ENCODE peak calls at places on chromosome 21, in ten cellular contexts. One of them, this sample, is unnamed. For H3K4me1, the result is how much of the 10 kb centered on the place peaks cover.

GRCh38 chr21:25887646-25888321 is 153.0 kb downstream of the GABPA start:
- DNase-seq in spleen: no peak
- DNase-seq in K562: no peak
- DNase-seq in GM23338: no peak
- DNase-seq in H1: no peak
- DNase-seq in sigmoid colon: no peak
- DNase-seq in Panc1: no peak
- DNase-seq in stomach: no peak
- DNase-seq in HCT116: no peak
- DNase-seq in prostate gland: no peak
- DNase-seq in this sample: no peak

GRCh38 chr21:9837946-9838801 is 683.2 kb upstream of the TPTE start:
- DNase-seq in HCT116: no peak
- DNase-seq in Panc1: no peak
- DNase-seq in spleen: peak
- DNase-seq in prostate gland: no peak
- DNase-seq in H1: no peak
- DNase-seq in stomach: no peak
- DNase-seq in GM23338: no peak
- DNase-seq in sigmoid colon: peak
- DNase-seq in K562: peak
- DNase-seq in this sample: no peak

GRCh38 chr21:30391615-30392014 is 4.2 kb upstream of the KRTAP13-1 start:
- DNase-seq in H1: no peak
- DNase-seq in Panc1: no peak
- DNase-seq in K562: no peak
- DNase-seq in prostate gland: no peak
- DNase-seq in GM23338: no peak
- DNase-seq in stomach: no peak
- DNase-seq in sigmoid colon: no peak
- DNase-seq in HCT116: no peak
- DNase-seq in spleen: no peak
- DNase-seq in this sample: no peak

GRCh38 chr21:44872568-44873355 is 728 bp downstream of the PTTG1IP start:
- DNase-seq in stomach: peak
- DNase-seq in HCT116: no peak
- DNase-seq in spleen: peak
- DNase-seq in Panc1: no peak
- DNase-seq in GM23338: peak
- DNase-seq in H1: no peak
- DNase-seq in K562: no peak
- DNase-seq in prostate gland: peak
- DNase-seq in sigmoid colon: peak
- DNase-seq in this sample: no peak

GRCh38 chr21:22223385-22223784 is 1225.2 kb downstream of the NCAM2 start:
- DNase-seq in H1: no peak
- DNase-seq in stomach: no peak
- DNase-seq in sigmoid colon: no peak
- DNase-seq in Panc1: no peak
- DNase-seq in HCT116: no peak
- DNase-seq in prostate gland: no peak
- DNase-seq in K562: no peak
- DNase-seq in GM23338: no peak
- DNase-seq in spleen: no peak
- DNase-seq in this sample: no peak

GRCh38 chr21:15682182-15682895 is 47.4 kb upstream of the USP25 start:
- DNase-seq in stomach: no peak
- DNase-seq in K562: no peak
- DNase-seq in prostate gland: no peak
- DNase-seq in sigmoid colon: no peak
- DNase-seq in spleen: no peak
- DNase-seq in GM23338: no peak
- DNase-seq in HCT116: no peak
- DNase-seq in Panc1: no peak
- DNase-seq in H1: no peak
- DNase-seq in this sample: no peak

GRCh38 chr21:44462834-44463200 is 7.5 kb downstream of the LRRC3 start:
- DNase-seq in HCT116: no peak
- DNase-seq in spleen: no peak
- DNase-seq in H1: no peak
- DNase-seq in sigmoid colon: no peak
- DNase-seq in stomach: no peak
- DNase-seq in GM23338: no peak
- DNase-seq in Panc1: no peak
- DNase-seq in prostate gland: no peak
- DNase-seq in K562: no peak
- DNase-seq in this sample: no peak

GRCh38 chr21:22791986-22792560 is 1793.9 kb downstream of the NCAM2 start:
- DNase-seq in H1: no peak
- DNase-seq in K562: peak
- DNase-seq in spleen: no peak
- DNase-seq in Panc1: peak
- DNase-seq in sigmoid colon: no peak
- DNase-seq in GM23338: peak
- DNase-seq in HCT116: no peak
- DNase-seq in stomach: no peak
- DNase-seq in prostate gland: peak
- DNase-seq in this sample: no peak

GRCh38 chr21:46361937-46362336 is 38.0 kb downstream of the PCNT start:
- DNase-seq in prostate gland: no peak
- DNase-seq in HCT116: no peak
- DNase-seq in Panc1: no peak
- DNase-seq in spleen: no peak
- DNase-seq in H1: no peak
- DNase-seq in stomach: no peak
- DNase-seq in GM23338: no peak
- DNase-seq in K562: no peak
- DNase-seq in sigmoid colon: no peak
- DNase-seq in this sample: no peak

GRCh38 chr21:45747802-45748445 is 104.4 kb downstream of the PCBP3 start:
- DNase-seq in prostate gland: peak
- DNase-seq in GM23338: peak
- DNase-seq in H1: no peak
- DNase-seq in sigmoid colon: no peak
- DNase-seq in stomach: no peak
- DNase-seq in K562: no peak
- DNase-seq in HCT116: peak
- DNase-seq in spleen: no peak
- DNase-seq in Panc1: no peak
- DNase-seq in this sample: no peak

GRCh38 chr21:17550671-17551308 is 37.9 kb downstream of the CXADR start:
- DNase-seq in stomach: no peak
- DNase-seq in Panc1: no peak
- DNase-seq in K562: no peak
- DNase-seq in prostate gland: no peak
- DNase-seq in spleen: no peak
- DNase-seq in sigmoid colon: no peak
- DNase-seq in H1: no peak
- DNase-seq in GM23338: no peak
- DNase-seq in HCT116: no peak
- DNase-seq in this sample: no peak

GRCh38 chr21:18759267-18759666 is 355.7 kb upstream of the TMPRSS15 start:
- DNase-seq in GM23338: no peak
- DNase-seq in K562: no peak
- DNase-seq in stomach: no peak
- DNase-seq in sigmoid colon: no peak
- DNase-seq in prostate gland: no peak
- DNase-seq in H1: no peak
- DNase-seq in HCT116: no peak
- DNase-seq in spleen: no peak
- DNase-seq in Panc1: no peak
- DNase-seq in this sample: no peak

GRCh38 chr21:44397431-44398031 is 44.1 kb downstream of the TRPM2 start:
- DNase-seq in stomach: no peak
- DNase-seq in GM23338: peak
- DNase-seq in HCT116: no peak
- DNase-seq in Panc1: no peak
- DNase-seq in K562: no peak
- DNase-seq in H1: no peak
- DNase-seq in spleen: no peak
- DNase-seq in prostate gland: no peak
- DNase-seq in sigmoid colon: no peak
- DNase-seq in this sample: no peak

GRCh38 chr21:20260124-20260523 is 738.1 kb upstream of the NCAM2 start:
- DNase-seq in HCT116: no peak
- DNase-seq in stomach: no peak
- DNase-seq in H1: no peak
- DNase-seq in prostate gland: no peak
- DNase-seq in GM23338: no peak
- DNase-seq in sigmoid colon: no peak
- DNase-seq in spleen: no peak
- DNase-seq in Panc1: no peak
- DNase-seq in K562: no peak
- DNase-seq in this sample: no peak

GRCh38 chr21:46061950-46062349 is 36.0 kb upstream of the COL6A2 start:
- DNase-seq in sigmoid colon: peak
- DNase-seq in Panc1: no peak
- DNase-seq in K562: no peak
- DNase-seq in stomach: no peak
- DNase-seq in H1: no peak
- DNase-seq in prostate gland: no peak
- DNase-seq in GM23338: no peak
- DNase-seq in HCT116: no peak
- DNase-seq in spleen: peak
- DNase-seq in this sample: no peak

GRCh38 chr21:33586927-33587326 is 1.6 kb downstream of the DONSON start:
- DNase-seq in Panc1: no peak
- DNase-seq in K562: no peak
- DNase-seq in GM23338: no peak
- DNase-seq in spleen: no peak
- DNase-seq in H1: no peak
- DNase-seq in sigmoid colon: no peak
- DNase-seq in prostate gland: no peak
- DNase-seq in HCT116: no peak
- DNase-seq in stomach: no peak
- DNase-seq in this sample: no peak

GRCh38 chr21:33588485-33589335 is at the start of gene DONSON:
- DNase-seq in HCT116: peak
- DNase-seq in prostate gland: peak
- DNase-seq in H1: no peak
- DNase-seq in sigmoid colon: peak
- DNase-seq in stomach: peak
- DNase-seq in K562: peak
- DNase-seq in GM23338: peak
- DNase-seq in spleen: peak
- DNase-seq in Panc1: peak
- DNase-seq in this sample: peak

GRCh38 chr21:33584455-33584854 is 4.0 kb downstream of the DONSON start:
- DNase-seq in sigmoid colon: no peak
- DNase-seq in stomach: no peak
- DNase-seq in prostate gland: no peak
- DNase-seq in HCT116: no peak
- DNase-seq in Panc1: no peak
- DNase-seq in spleen: no peak
- DNase-seq in GM23338: no peak
- DNase-seq in K562: peak
- DNase-seq in H1: no peak
- DNase-seq in this sample: no peak

GRCh38 chr21:33587792-33588484 is 546 bp downstream of the DONSON start:
- DNase-seq in prostate gland: peak
- DNase-seq in spleen: no peak
- DNase-seq in Panc1: no peak
- DNase-seq in sigmoid colon: peak
- DNase-seq in K562: peak
- DNase-seq in HCT116: no peak
- DNase-seq in GM23338: peak
- DNase-seq in H1: no peak
- DNase-seq in stomach: peak
- DNase-seq in this sample: no peak
- TF ChIP-seq POLR2AphosphoS5 in prostate gland: no peak
- TF ChIP-seq POLR2AphosphoS5 in spleen: no peak
- TF ChIP-seq POLR2AphosphoS5 in Panc1: no peak
- TF ChIP-seq POLR2AphosphoS5 in sigmoid colon: no peak
- TF ChIP-seq POLR2AphosphoS5 in K562: no peak
- TF ChIP-seq POLR2AphosphoS5 in HCT116: no peak
- TF ChIP-seq POLR2AphosphoS5 in GM23338: no peak
- TF ChIP-seq POLR2AphosphoS5 in H1: no peak
- TF ChIP-seq POLR2AphosphoS5 in stomach: no peak
- TF ChIP-seq POLR2AphosphoS5 in this sample: no peak

GRCh38 chr21:38813554-38813953 is 7.8 kb downstream of the ETS2 start:
- DNase-seq in spleen: no peak
- DNase-seq in sigmoid colon: no peak
- DNase-seq in H1: no peak
- DNase-seq in K562: no peak
- DNase-seq in stomach: no peak
- DNase-seq in prostate gland: no peak
- DNase-seq in GM23338: no peak
- DNase-seq in Panc1: no peak
- DNase-seq in HCT116: no peak
- DNase-seq in this sample: no peak
- H3K4me1 ChIP-seq in spleen: half or more
- H3K4me1 ChIP-seq in sigmoid colon: half or more
- H3K4me1 ChIP-seq in H1: under half
- H3K4me1 ChIP-seq in K562: under half
- H3K4me1 ChIP-seq in stomach: half or more
- H3K4me1 ChIP-seq in prostate gland: under half
- H3K4me1 ChIP-seq in GM23338: half or more
- H3K4me1 ChIP-seq in Panc1: half or more
- H3K4me1 ChIP-seq in HCT116: under half
- H3K4me1 ChIP-seq in this sample: under half

DNA sequence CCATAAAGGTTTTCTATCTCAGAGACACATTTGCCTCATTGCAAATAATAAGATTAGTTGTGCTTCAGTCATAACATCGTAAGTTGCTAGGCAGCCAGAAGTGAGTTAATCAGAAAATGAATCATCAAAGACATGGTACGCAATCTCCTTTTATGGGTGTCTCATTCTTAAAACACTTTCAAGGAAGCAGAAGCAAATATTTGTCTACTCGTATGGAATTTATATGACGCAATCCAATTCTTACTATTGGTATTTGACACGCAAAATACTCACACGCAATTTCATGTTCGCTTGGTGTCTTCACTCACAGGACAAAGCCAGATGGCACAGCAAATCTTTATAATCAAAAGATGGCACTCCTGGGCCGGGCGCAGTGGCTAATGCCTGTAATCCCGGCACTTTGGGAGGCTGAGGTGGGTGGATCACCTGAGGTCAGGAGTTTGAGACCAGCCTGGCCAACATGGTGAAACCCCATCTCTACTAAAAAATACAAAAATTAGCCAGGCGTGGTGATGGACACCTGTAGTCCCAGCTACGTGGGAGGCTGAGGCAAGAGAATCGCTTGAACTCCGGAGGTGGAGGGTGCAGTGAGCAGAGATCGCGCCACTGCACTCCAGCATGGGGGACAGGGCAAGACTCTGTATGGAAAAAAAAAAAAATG is 56.4 kb downstream of the HLCS start:
- DNase-seq in K562: no peak
- DNase-seq in stomach: no peak
- DNase-seq in prostate gland: no peak
- DNase-seq in HCT116: peak
- DNase-seq in Panc1: peak
- DNase-seq in H1: no peak
- DNase-seq in sigmoid colon: no peak
- DNase-seq in GM23338: no peak
- DNase-seq in spleen: no peak
- DNase-seq in this sample: no peak
- TF ChIP-seq POLR2AphosphoS5 in K562: no peak
- TF ChIP-seq POLR2AphosphoS5 in stomach: peak
- TF ChIP-seq POLR2AphosphoS5 in prostate gland: peak
- TF ChIP-seq POLR2AphosphoS5 in HCT116: no peak
- TF ChIP-seq POLR2AphosphoS5 in Panc1: no peak
- TF ChIP-seq POLR2AphosphoS5 in H1: no peak
- TF ChIP-seq POLR2AphosphoS5 in sigmoid colon: no peak
- TF ChIP-seq POLR2AphosphoS5 in GM23338: no peak
- TF ChIP-seq POLR2AphosphoS5 in spleen: no peak
- TF ChIP-seq POLR2AphosphoS5 in this sample: no peak

GRCh38 chr21:42451941-42452340 is 44.1 kb downstream of the RSPH1 start:
- DNase-seq in HCT116: no peak
- DNase-seq in stomach: no peak
- DNase-seq in H1: no peak
- DNase-seq in GM23338: no peak
- DNase-seq in spleen: peak
- DNase-seq in K562: no peak
- DNase-seq in prostate gland: no peak
- DNase-seq in Panc1: no peak
- DNase-seq in sigmoid colon: no peak
- DNase-seq in this sample: no peak
- H3K4me1 ChIP-seq in HCT116: under half
- H3K4me1 ChIP-seq in stomach: under half
- H3K4me1 ChIP-seq in H1: under half
- H3K4me1 ChIP-seq in GM23338: under half
- H3K4me1 ChIP-seq in spleen: under half
- H3K4me1 ChIP-seq in K562: under half
- H3K4me1 ChIP-seq in prostate gland: under half
- H3K4me1 ChIP-seq in Panc1: under half
- H3K4me1 ChIP-seq in sigmoid colon: under half
- H3K4me1 ChIP-seq in this sample: under half

This sample was measured in vagina.